ENCODE peak calls at places on chromosomes 13 and 19, in seven cellular contexts. One of them, this sample, is unnamed.

GRCh38 chr13:40189426-40189825 is 477.0 kb downstream of the FOXO1 start:
- DNase-seq in glutamatergic neuron: no peak
- DNase-seq in ELR: no peak
- DNase-seq in stimulated activated CD8-positive, alpha-beta memory T cell treated with anti-CD3 and anti-CD28 coated beads, Interleukin-15, amount 100 ng/mL, for 1 hour: no peak
- DNase-seq in colonic mucosa: no peak
- DNase-seq in gastrocnemius medialis: no peak
- DNase-seq in NCI-H1436: no peak
- DNase-seq in this sample: no peak

GRCh38 chr13:71674776-71675352 is 192.1 kb downstream of the DACH1 start:
- DNase-seq in ELR: no peak
- DNase-seq in NCI-H1436: no peak
- DNase-seq in colonic mucosa: no peak
- DNase-seq in stimulated activated CD8-positive, alpha-beta memory T cell treated with anti-CD3 and anti-CD28 coated beads, Interleukin-15, amount 100 ng/mL, for 1 hour: no peak
- DNase-seq in glutamatergic neuron: no peak
- DNase-seq in gastrocnemius medialis: no peak
- DNase-seq in this sample: no peak

GRCh38 chr19:47230122-47230920 is 678 bp downstream of the BBC3 start:
- DNase-seq in gastrocnemius medialis: peak
- DNase-seq in colonic mucosa: peak
- DNase-seq in ELR: peak
- DNase-seq in stimulated activated CD8-positive, alpha-beta memory T cell treated with anti-CD3 and anti-CD28 coated beads, Interleukin-15, amount 100 ng/mL, for 1 hour: peak
- DNase-seq in NCI-H1436: no peak
- DNase-seq in glutamatergic neuron: peak
- DNase-seq in this sample: peak

GRCh38 chr13:67183151-67183550 is 47.0 kb downstream of the PCDH9 start:
- DNase-seq in gastrocnemius medialis: no peak
- DNase-seq in NCI-H1436: no peak
- DNase-seq in glutamatergic neuron: no peak
- DNase-seq in stimulated activated CD8-positive, alpha-beta memory T cell treated with anti-CD3 and anti-CD28 coated beads, Interleukin-15, amount 100 ng/mL, for 1 hour: no peak
- DNase-seq in colonic mucosa: no peak
- DNase-seq in ELR: no peak
- DNase-seq in this sample: no peak

GRCh38 chr19:3982701-3983541 is 2.3 kb downstream of the EEF2 start:
- DNase-seq in gastrocnemius medialis: no peak
- DNase-seq in NCI-H1436: no peak
- DNase-seq in colonic mucosa: no peak
- DNase-seq in glutamatergic neuron: no peak
- DNase-seq in stimulated activated CD8-positive, alpha-beta memory T cell treated with anti-CD3 and anti-CD28 coated beads, Interleukin-15, amount 100 ng/mL, for 1 hour: no peak
- DNase-seq in ELR: peak
- DNase-seq in this sample: no peak

GRCh38 chr19:38734426-38735256 is 9.6 kb downstream of the CAPN12 start:
- DNase-seq in glutamatergic neuron: peak
- DNase-seq in gastrocnemius medialis: no peak
- DNase-seq in ELR: peak
- DNase-seq in stimulated activated CD8-positive, alpha-beta memory T cell treated with anti-CD3 and anti-CD28 coated beads, Interleukin-15, amount 100 ng/mL, for 1 hour: no peak
- DNase-seq in NCI-H1436: no peak
- DNase-seq in colonic mucosa: peak
- DNase-seq in this sample: no peak

GRCh38 chr13:72141845-72142470 is 275.0 kb upstream of the DACH1 start:
- DNase-seq in ELR: no peak
- DNase-seq in glutamatergic neuron: no peak
- DNase-seq in colonic mucosa: no peak
- DNase-seq in gastrocnemius medialis: no peak
- DNase-seq in stimulated activated CD8-positive, alpha-beta memory T cell treated with anti-CD3 and anti-CD28 coated beads, Interleukin-15, amount 100 ng/mL, for 1 hour: no peak
- DNase-seq in NCI-H1436: no peak
- DNase-seq in this sample: no peak

GRCh38 chr19:30691767-30692516 is 319.8 kb downstream of the ZNF536 start:
- DNase-seq in gastrocnemius medialis: no peak
- DNase-seq in glutamatergic neuron: no peak
- DNase-seq in stimulated activated CD8-positive, alpha-beta memory T cell treated with anti-CD3 and anti-CD28 coated beads, Interleukin-15, amount 100 ng/mL, for 1 hour: no peak
- DNase-seq in colonic mucosa: no peak
- DNase-seq in NCI-H1436: no peak
- DNase-seq in ELR: no peak
- DNase-seq in this sample: no peak

GRCh38 chr13:72586519-72586918 is 140.9 kb downstream of the MZT1 start:
- DNase-seq in NCI-H1436: no peak
- DNase-seq in ELR: peak
- DNase-seq in glutamatergic neuron: no peak
- DNase-seq in gastrocnemius medialis: no peak
- DNase-seq in colonic mucosa: no peak
- DNase-seq in stimulated activated CD8-positive, alpha-beta memory T cell treated with anti-CD3 and anti-CD28 coated beads, Interleukin-15, amount 100 ng/mL, for 1 hour: no peak
- DNase-seq in this sample: no peak

GRCh38 chr19:18223860-18224524 is 2.2 kb downstream of the PDE4C start:
- DNase-seq in glutamatergic neuron: peak
- DNase-seq in ELR: no peak
- DNase-seq in colonic mucosa: peak
- DNase-seq in gastrocnemius medialis: no peak
- DNase-seq in stimulated activated CD8-positive, alpha-beta memory T cell treated with anti-CD3 and anti-CD28 coated beads, Interleukin-15, amount 100 ng/mL, for 1 hour: no peak
- DNase-seq in NCI-H1436: peak
- DNase-seq in this sample: peak

GRCh38 chr13:39037410-39037879 is 444 bp downstream of the PROSER1 start:
- DNase-seq in NCI-H1436: peak
- DNase-seq in gastrocnemius medialis: no peak
- DNase-seq in stimulated activated CD8-positive, alpha-beta memory T cell treated with anti-CD3 and anti-CD28 coated beads, Interleukin-15, amount 100 ng/mL, for 1 hour: peak
- DNase-seq in colonic mucosa: no peak
- DNase-seq in ELR: peak
- DNase-seq in glutamatergic neuron: no peak
- DNase-seq in this sample: no peak

GRCh38 chr19:45470147-45471081 is 2.6 kb downstream of the FOSB start:
- DNase-seq in gastrocnemius medialis: no peak
- DNase-seq in NCI-H1436: no peak
- DNase-seq in ELR: peak
- DNase-seq in colonic mucosa: peak
- DNase-seq in glutamatergic neuron: no peak
- DNase-seq in stimulated activated CD8-positive, alpha-beta memory T cell treated with anti-CD3 and anti-CD28 coated beads, Interleukin-15, amount 100 ng/mL, for 1 hour: no peak
- DNase-seq in this sample: no peak

GRCh38 chr13:27923794-27924528 is 4.2 kb downstream of the PDX1 start:
- DNase-seq in ELR: no peak
- DNase-seq in stimulated activated CD8-positive, alpha-beta memory T cell treated with anti-CD3 and anti-CD28 coated beads, Interleukin-15, amount 100 ng/mL, for 1 hour: no peak
- DNase-seq in glutamatergic neuron: peak
- DNase-seq in NCI-H1436: no peak
- DNase-seq in gastrocnemius medialis: no peak
- DNase-seq in colonic mucosa: no peak
- DNase-seq in this sample: no peak

GRCh38 chr19:39563408-39563807 is 23.4 kb upstream of the EID2 start:
- DNase-seq in NCI-H1436: no peak
- DNase-seq in gastrocnemius medialis: no peak
- DNase-seq in ELR: peak
- DNase-seq in colonic mucosa: no peak
- DNase-seq in stimulated activated CD8-positive, alpha-beta memory T cell treated with anti-CD3 and anti-CD28 coated beads, Interleukin-15, amount 100 ng/mL, for 1 hour: no peak
- DNase-seq in glutamatergic neuron: no peak
- DNase-seq in this sample: no peak

GRCh38 chr19:10888421-10888866 is 17.1 kb downstream of the CARM1 start:
- DNase-seq in colonic mucosa: no peak
- DNase-seq in gastrocnemius medialis: no peak
- DNase-seq in NCI-H1436: peak
- DNase-seq in ELR: no peak
- DNase-seq in stimulated activated CD8-positive, alpha-beta memory T cell treated with anti-CD3 and anti-CD28 coated beads, Interleukin-15, amount 100 ng/mL, for 1 hour: no peak
- DNase-seq in glutamatergic neuron: peak
- DNase-seq in this sample: no peak

This sample was measured in NCI-H774.